ENCODE peak calls at places on chromosomes 11 and 22, in seven cellular contexts. D is WTC11, H is HCT116, R is HepG2, N is K562, X is H1, J is GM12878. K is an unnamed sample.

GRCh38 chr11:10503217-10503616 is 37.8 kb downstream of the RNF141 start:
- DNase-seq in D (no peak), J (no peak), R (no peak), H (no peak), X (no peak), N (no peak), K (no peak)

GRCh38 chr11:76694664-76695063 is 24.1 kb upstream of the LRRC32 start:
- DNase-seq in H (no peak), N (no peak), J (no peak), D (no peak), X (no peak), R (no peak), K (no peak)

GRCh38 chr11:27447288-27447914 is 25.2 kb downstream of the LGR4 start:
- DNase-seq in N (peak), J (no peak), R (no peak), D (no peak), H (no peak), X (no peak), K (no peak)

GRCh38 chr11:128451651-128452470 is 135.5 kb downstream of the ETS1 start:
- DNase-seq in J (no peak), D (no peak), X (no peak), R (peak), H (no peak), N (no peak), K (no peak)

GRCh38 chr11:69655479-69656394 is 14.8 kb downstream of the CCND1 start:
- DNase-seq in J (no peak), H (no peak), D (no peak), N (no peak), X (no peak), R (no peak), K (no peak)

GRCh38 chr22:49425356-49425755 is 402.3 kb downstream of the BRD1 start:
- DNase-seq in H (no peak), J (no peak), N (no peak), D (no peak), X (no peak), R (no peak), K (no peak)

GRCh38 chr11:56783448-56784041 is 35.0 kb upstream of the OR9G4 start:
- DNase-seq in X (no peak), D (no peak), N (peak), H (peak), J (no peak), R (peak), K (peak)

GRCh38 chr22:23179381-23180294 is 671 bp upstream of the BCR start:
- DNase-seq in D (no peak), J (no peak), R (no peak), H (no peak), X (no peak), N (peak), K (no peak)

GRCh38 chr11:26287067-26287518 is 44.8 kb upstream of the ANO3 start:
- DNase-seq in H (no peak), X (no peak), D (no peak), R (no peak), N (no peak), J (no peak), K (no peak)

GRCh38 chr11:20479399-20479974 is 92.0 kb downstream of the PRMT3 start:
- DNase-seq in J (no peak), D (no peak), R (no peak), X (no peak), H (no peak), N (peak), K (no peak)

GRCh38 chr11:30197869-30198268 is 32.9 kb upstream of the FSHB start:
- DNase-seq in R (no peak), N (no peak), H (no peak), D (no peak), J (no peak), X (no peak), K (no peak)

GRCh38 chr22:36528336-36528735 is 630 bp downstream of the EIF3D start:
- DNase-seq in J (no peak), D (no peak), H (no peak), X (no peak), N (no peak), R (no peak), K (no peak)

GRCh38 chr11:128828350-128828749 is 38.7 kb downstream of the KCNJ1 start:
- DNase-seq in H (no peak), R (no peak), N (no peak), X (no peak), J (no peak), D (no peak), K (no peak)

GRCh38 chr22:37462983-37463382 is 23.2 kb downstream of the MFNG start:
- DNase-seq in H (no peak), D (peak), J (no peak), R (peak), X (no peak), N (peak), K (peak)

GRCh38 chr11:73236205-73236765 is 18.2 kb downstream of the P2RY2 start:
- DNase-seq in J (no peak), R (no peak), X (no peak), D (no peak), H (no peak), N (no peak), K (no peak)

GRCh38 chr11:122696662-122697061 is 41.1 kb downstream of the UBASH3B start:
- DNase-seq in H (no peak), X (no peak), D (no peak), N (peak), J (no peak), R (no peak), K (no peak)

GRCh38 chr22:31119026-31119717 is 3.6 kb upstream of the INPP5J start:
- DNase-seq in X (no peak), N (peak), R (no peak), D (no peak), H (no peak), J (no peak), K (no peak)

GRCh38 chr11:100672483-100673038 is 14.5 kb upstream of the ARHGAP42 start:
- DNase-seq in R (no peak), D (no peak), N (no peak), H (no peak), X (no peak), J (no peak), K (no peak)

GRCh38 chr11:59550842-59551650 is 39.7 kb downstream of the OR4D9 start:
- DNase-seq in D (peak), X (peak), N (peak), H (peak), J (peak), R (peak), K (no peak)

GRCh38 chr11:13327421-13327820 is 49.8 kb downstream of the BMAL1 start:
- DNase-seq in J (no peak), R (no peak), N (no peak), D (no peak), H (no peak), X (no peak), K (no peak)

GRCh38 chr11:122851366-122852011 is 13.2 kb downstream of the CRTAM start:
- DNase-seq in N (no peak), R (no peak), J (no peak), H (no peak), D (no peak), X (no peak), K (no peak)

GRCh38 chr11:123314972-123315371 is 115.1 kb upstream of the GRAMD1B start:
- DNase-seq in R (no peak), J (no peak), X (no peak), D (no peak), N (no peak), H (no peak), K (no peak)

GRCh38 chr11:113553235-113553634 is 78.0 kb upstream of the DRD2 start:
- DNase-seq in X (peak), H (peak), R (no peak), J (no peak), N (peak), D (peak), K (no peak)

GRCh38 chr11:69848196-69848595 is 29.0 kb upstream of the FGF3 start:
- DNase-seq in D (no peak), J (no peak), X (no peak), H (no peak), N (no peak), R (no peak), K (no peak)

GRCh38 chr11:35563413-35564245 is 38.2 kb upstream of the PAMR1 start:
- DNase-seq in R (no peak), J (no peak), D (no peak), X (no peak), H (no peak), N (no peak), K (no peak)
- TF ChIP-seq SP1 in R (no peak), J (no peak), D (no peak), X (no peak), H (no peak), N (no peak), K (no peak)

GRCh38 chr11:64341851-64342791 is 2.1 kb downstream of the CCDC88B start:
- DNase-seq in J (no peak), X (peak), N (peak), H (peak), R (peak), D (peak), K (peak)

GRCh38 chr11:64339319-64339718 is 685 bp upstream of the CCDC88B start:
- DNase-seq in X (no peak), N (no peak), R (no peak), J (no peak), H (no peak), D (no peak), K (no peak)

GRCh38 chr11:64339754-64340408 is at the start of gene CCDC88B:
- DNase-seq in H (no peak), D (no peak), R (no peak), N (no peak), X (no peak), J (no peak), K (no peak)

GRCh38 chr11:64341429-64341828 is 1.4 kb downstream of the CCDC88B start:
- DNase-seq in D (no peak), H (no peak), R (no peak), N (no peak), J (no peak), X (no peak), K (no peak)

GRCh38 chr11:64340671-64341335 is 799 bp downstream of the CCDC88B start:
- DNase-seq in X (no peak), H (no peak), D (peak), R (no peak), N (peak), J (no peak), K (peak)
- TF ChIP-seq SP1 in X (peak), H (no peak), D (peak), R (no peak), N (peak), J (no peak), K (no peak)

GRCh38 chr22:19287889-19288288 is 3.6 kb downstream of the CLTCL1 start:
- DNase-seq in R (no peak), X (no peak), H (no peak), J (no peak), N (no peak), D (no peak), K (no peak)
- TF ChIP-seq SP1 in R (no peak), X (no peak), H (no peak), J (no peak), N (no peak), D (no peak), K (no peak)

GRCh38 chr11:203945-204586 is 3.1 kb downstream of the BET1L start:
- DNase-seq in J (no peak), R (no peak), X (no peak), H (no peak), D (no peak), N (no peak), K (no peak)

GRCh38 chr11:204587-205109 is 2.6 kb downstream of the BET1L start:
- DNase-seq in H (no peak), R (no peak), N (no peak), X (no peak), J (no peak), D (no peak), K (no peak)

GRCh38 chr11:202490-202889 is 4.7 kb downstream of the BET1L start:
- DNase-seq in D (no peak), X (no peak), N (no peak), H (no peak), R (no peak), J (no peak), K (no peak)

GRCh38 chr11:201936-202335 is 5.3 kb downstream of the BET1L start:
- DNase-seq in X (no peak), D (peak), R (no peak), N (no peak), J (no peak), H (no peak), K (no peak)

DNA sequence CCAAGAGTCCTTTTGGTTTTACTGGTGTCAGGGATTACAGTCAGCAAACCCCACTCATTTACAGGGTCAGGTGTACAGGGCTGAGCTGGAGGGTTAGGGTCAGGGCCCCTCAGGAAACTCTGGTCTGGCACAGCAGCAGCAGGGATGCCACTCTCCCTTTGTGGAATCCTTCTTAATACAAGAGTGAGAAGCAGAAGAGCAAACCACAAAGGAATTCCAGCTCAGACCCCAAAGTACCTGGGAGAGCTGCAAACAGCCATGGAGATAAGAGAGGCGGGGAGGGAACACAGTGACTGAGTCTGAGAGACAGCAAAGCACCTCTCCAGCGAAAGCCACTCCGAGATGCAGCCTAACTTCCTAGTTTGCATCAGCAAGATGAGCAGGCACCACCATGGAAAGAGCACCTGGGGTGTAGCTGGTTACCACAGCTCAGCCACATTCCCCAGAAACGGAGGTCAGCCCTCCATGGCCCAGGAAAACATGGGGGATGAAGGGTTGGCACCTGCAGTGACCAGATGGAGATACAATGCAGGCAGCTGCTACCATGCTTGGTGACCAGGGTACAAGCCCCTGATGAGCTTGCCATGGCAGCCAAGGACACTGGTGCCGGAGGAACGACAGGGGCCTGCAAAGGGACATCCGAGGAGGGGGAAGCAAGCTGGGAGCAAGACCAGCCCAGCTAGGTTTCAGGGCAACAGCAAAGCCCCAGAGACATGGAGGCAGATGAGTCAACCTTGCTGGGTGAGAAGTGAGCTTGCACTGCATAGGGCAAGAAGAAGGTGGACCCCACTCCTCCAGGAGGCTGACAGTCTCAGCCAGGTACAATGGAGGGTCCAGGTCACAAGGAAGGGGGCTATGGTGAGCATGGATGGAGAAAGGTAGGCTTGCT is 3.9 kb downstream of the BET1L start:
- DNase-seq in R (no peak), D (no peak), N (no peak), J (no peak), X (no peak), H (no peak), K (no peak)
- TF ChIP-seq SP1 in R (no peak), D (no peak), N (no peak), J (no peak), X (no peak), H (no peak), K (no peak)

DNA sequence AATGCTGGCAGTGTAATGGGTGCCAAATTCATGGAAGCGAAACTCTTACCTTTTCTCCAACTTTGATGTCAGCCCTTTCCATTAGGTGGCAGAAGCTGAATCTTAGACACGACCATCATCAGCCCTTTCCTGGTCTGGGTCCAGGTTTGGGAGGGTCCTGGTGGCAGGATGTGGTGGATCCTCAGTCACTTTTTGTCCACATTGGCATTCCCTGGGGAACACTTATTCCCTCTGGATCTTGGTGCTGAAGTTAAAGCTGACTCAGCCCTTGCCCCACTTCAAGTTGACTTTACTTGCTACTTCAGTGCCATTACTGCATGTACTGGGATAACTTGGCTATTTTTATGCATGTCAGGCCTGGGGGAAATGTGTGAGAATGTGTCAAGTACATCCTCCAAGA is 16.7 kb upstream of the NTM start:
- DNase-seq in R (no peak), N (no peak), H (no peak), X (no peak), D (no peak), J (no peak), K (no peak)
- TF ChIP-seq SP1 in R (no peak), N (no peak), H (no peak), X (no peak), D (no peak), J (no peak), K (no peak)

GRCh38 chr11:18705651-18706281 is 7.2 kb downstream of the TMEM86A start:
- DNase-seq in N (no peak), X (no peak), D (peak), J (no peak), H (no peak), R (no peak), K (no peak)
- TF ChIP-seq SP1 in N (no peak), X (no peak), D (no peak), J (no peak), H (no peak), R (no peak), K (no peak)

DNA sequence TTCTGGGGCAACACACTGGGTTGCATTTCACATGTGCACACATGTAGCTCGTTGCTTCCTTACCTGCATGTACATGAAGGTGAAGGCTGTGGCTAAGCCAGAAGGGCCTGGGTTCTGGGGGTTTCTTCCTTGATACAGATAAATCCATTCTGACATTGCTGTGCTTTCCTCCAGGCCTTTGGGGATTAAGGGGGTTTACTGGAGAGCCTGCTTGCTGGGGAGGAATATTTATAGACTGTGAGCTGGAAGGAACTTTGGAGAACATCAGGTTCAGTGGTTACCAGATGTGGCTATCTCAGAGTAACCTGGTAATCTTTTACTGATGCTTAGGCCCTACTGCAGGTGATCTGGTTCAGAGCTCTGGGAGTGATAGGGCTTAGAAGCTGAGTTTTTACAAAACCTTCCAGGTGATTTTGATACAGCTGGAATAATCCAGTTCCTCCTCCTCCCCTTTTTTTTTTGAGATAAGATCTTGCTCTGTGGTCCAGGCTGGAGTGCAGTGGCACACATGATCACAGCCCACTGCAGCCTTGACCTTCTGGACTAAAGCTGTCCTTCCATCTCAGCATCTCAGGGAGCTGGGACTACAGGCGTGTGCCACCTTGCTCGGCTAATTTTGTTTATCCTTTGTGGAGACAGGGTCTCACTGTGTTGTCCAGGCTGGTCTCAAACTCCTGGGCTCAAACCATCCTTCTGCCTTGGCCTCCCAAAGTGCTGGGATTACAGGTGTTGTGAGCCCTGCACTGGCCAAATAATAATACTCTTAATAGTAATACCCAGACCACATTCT is 19.9 kb downstream of the ACO2 start:
- DNase-seq in J (no peak), R (no peak), X (no peak), N (no peak), H (no peak), D (no peak), K (no peak)
- TF ChIP-seq SP1 in J (no peak), R (no peak), X (no peak), N (no peak), H (no peak), D (no peak), K (no peak)